ENCODE peak calls at places on chromosomes 12 and 14, in eight cellular contexts. One of them, this sample, is unnamed.

GRCh38 chr14:33110737-33111443 is 172.2 kb downstream of the NPAS3 start:
- DNase-seq in breast epithelium: no peak
- DNase-seq in NCI-H2029 treated with DMSO at 0.1 percent for 48 hours: no peak
- DNase-seq in AG10803: no peak
- DNase-seq in stimulated activated CD4-positive, alpha-beta T cell treated with anti-CD3 and anti-CD28 coated beads, Interleukin-12 subunit alpha, Interleukin-12 subunit beta, amount 100 ng/mL, for 4 hours: no peak
- DNase-seq in left ventricle myocardium superior: no peak
- DNase-seq in HuH-7.5: no peak
- DNase-seq in RWPE1: no peak
- DNase-seq in this sample: no peak

GRCh38 chr14:96445844-96446710 is 54.1 kb downstream of the AK7 start:
- DNase-seq in RWPE1: no peak
- DNase-seq in AG10803: no peak
- DNase-seq in stimulated activated CD4-positive, alpha-beta T cell treated with anti-CD3 and anti-CD28 coated beads, Interleukin-12 subunit alpha, Interleukin-12 subunit beta, amount 100 ng/mL, for 4 hours: no peak
- DNase-seq in breast epithelium: no peak
- DNase-seq in HuH-7.5: no peak
- DNase-seq in NCI-H2029 treated with DMSO at 0.1 percent for 48 hours: no peak
- DNase-seq in left ventricle myocardium superior: no peak
- DNase-seq in this sample: no peak

GRCh38 chr12:8036366-8036765 is 3.9 kb downstream of the FOXJ2 start:
- DNase-seq in left ventricle myocardium superior: peak; percentile 71
- DNase-seq in stimulated activated CD4-positive, alpha-beta T cell treated with anti-CD3 and anti-CD28 coated beads, Interleukin-12 subunit alpha, Interleukin-12 subunit beta, amount 100 ng/mL, for 4 hours: no peak
- DNase-seq in RWPE1: no peak
- DNase-seq in HuH-7.5: no peak
- DNase-seq in AG10803: no peak
- DNase-seq in breast epithelium: no peak
- DNase-seq in NCI-H2029 treated with DMSO at 0.1 percent for 48 hours: no peak
- DNase-seq in this sample: no peak

GRCh38 chr14:28609228-28609828 is 157.3 kb upstream of the FOXG1 start:
- DNase-seq in left ventricle myocardium superior: peak; percentile 27
- DNase-seq in breast epithelium: peak; percentile 54
- DNase-seq in AG10803: peak; percentile 0
- DNase-seq in RWPE1: peak; percentile 29
- DNase-seq in NCI-H2029 treated with DMSO at 0.1 percent for 48 hours: peak; percentile 1
- DNase-seq in HuH-7.5: no peak
- DNase-seq in stimulated activated CD4-positive, alpha-beta T cell treated with anti-CD3 and anti-CD28 coated beads, Interleukin-12 subunit alpha, Interleukin-12 subunit beta, amount 100 ng/mL, for 4 hours: no peak
- DNase-seq in this sample: no peak

GRCh38 chr12:92041742-92042141 is 103.9 kb downstream of the BTG1 start:
- DNase-seq in left ventricle myocardium superior: no peak
- DNase-seq in breast epithelium: no peak
- DNase-seq in stimulated activated CD4-positive, alpha-beta T cell treated with anti-CD3 and anti-CD28 coated beads, Interleukin-12 subunit alpha, Interleukin-12 subunit beta, amount 100 ng/mL, for 4 hours: no peak
- DNase-seq in RWPE1: peak; percentile 34
- DNase-seq in AG10803: no peak
- DNase-seq in HuH-7.5: no peak
- DNase-seq in NCI-H2029 treated with DMSO at 0.1 percent for 48 hours: no peak
- DNase-seq in this sample: no peak

GRCh38 chr14:103626150-103626850 is 2.7 kb upstream of the KLC1 start:
- DNase-seq in HuH-7.5: no peak
- DNase-seq in left ventricle myocardium superior: peak; percentile 6
- DNase-seq in stimulated activated CD4-positive, alpha-beta T cell treated with anti-CD3 and anti-CD28 coated beads, Interleukin-12 subunit alpha, Interleukin-12 subunit beta, amount 100 ng/mL, for 4 hours: no peak
- DNase-seq in NCI-H2029 treated with DMSO at 0.1 percent for 48 hours: no peak
- DNase-seq in AG10803: no peak
- DNase-seq in breast epithelium: no peak
- DNase-seq in RWPE1: no peak
- DNase-seq in this sample: no peak

GRCh38 chr12:76153616-76154015 is 69.1 kb upstream of the NAP1L1 start:
- DNase-seq in RWPE1: no peak
- DNase-seq in AG10803: no peak
- DNase-seq in left ventricle myocardium superior: no peak
- DNase-seq in breast epithelium: no peak
- DNase-seq in stimulated activated CD4-positive, alpha-beta T cell treated with anti-CD3 and anti-CD28 coated beads, Interleukin-12 subunit alpha, Interleukin-12 subunit beta, amount 100 ng/mL, for 4 hours: no peak
- DNase-seq in HuH-7.5: no peak
- DNase-seq in NCI-H2029 treated with DMSO at 0.1 percent for 48 hours: no peak
- DNase-seq in this sample: no peak

GRCh38 chr12:459430-460258 is at the start of gene B4GALNT3:
- DNase-seq in breast epithelium: no peak
- DNase-seq in NCI-H2029 treated with DMSO at 0.1 percent for 48 hours: no peak
- DNase-seq in left ventricle myocardium superior: peak; percentile 82
- DNase-seq in RWPE1: peak; percentile 64
- DNase-seq in stimulated activated CD4-positive, alpha-beta T cell treated with anti-CD3 and anti-CD28 coated beads, Interleukin-12 subunit alpha, Interleukin-12 subunit beta, amount 100 ng/mL, for 4 hours: peak; percentile 45
- DNase-seq in HuH-7.5: peak; percentile 94
- DNase-seq in AG10803: no peak
- DNase-seq in this sample: no peak

GRCh38 chr14:96637521-96637920 is 135.3 kb downstream of the PAPOLA start:
- DNase-seq in left ventricle myocardium superior: no peak
- DNase-seq in RWPE1: no peak
- DNase-seq in AG10803: no peak
- DNase-seq in stimulated activated CD4-positive, alpha-beta T cell treated with anti-CD3 and anti-CD28 coated beads, Interleukin-12 subunit alpha, Interleukin-12 subunit beta, amount 100 ng/mL, for 4 hours: no peak
- DNase-seq in HuH-7.5: no peak
- DNase-seq in breast epithelium: no peak
- DNase-seq in NCI-H2029 treated with DMSO at 0.1 percent for 48 hours: no peak
- DNase-seq in this sample: no peak

GRCh38 chr14:87014854-87015253 is 978.1 kb downstream of the GALC start:
- DNase-seq in RWPE1: no peak
- DNase-seq in left ventricle myocardium superior: no peak
- DNase-seq in HuH-7.5: no peak
- DNase-seq in breast epithelium: no peak
- DNase-seq in AG10803: no peak
- DNase-seq in NCI-H2029 treated with DMSO at 0.1 percent for 48 hours: no peak
- DNase-seq in stimulated activated CD4-positive, alpha-beta T cell treated with anti-CD3 and anti-CD28 coated beads, Interleukin-12 subunit alpha, Interleukin-12 subunit beta, amount 100 ng/mL, for 4 hours: no peak
- DNase-seq in this sample: no peak

GRCh38 chr12:27580561-27581330 is 56.7 kb downstream of the PPFIBP1 start:
- DNase-seq in RWPE1: no peak
- DNase-seq in left ventricle myocardium superior: no peak
- DNase-seq in HuH-7.5: no peak
- DNase-seq in breast epithelium: no peak
- DNase-seq in AG10803: no peak
- DNase-seq in NCI-H2029 treated with DMSO at 0.1 percent for 48 hours: no peak
- DNase-seq in stimulated activated CD4-positive, alpha-beta T cell treated with anti-CD3 and anti-CD28 coated beads, Interleukin-12 subunit alpha, Interleukin-12 subunit beta, amount 100 ng/mL, for 4 hours: no peak
- DNase-seq in this sample: no peak

GRCh38 chr12:94309348-94309747 is 150.3 kb downstream of the CEP83 start:
- DNase-seq in breast epithelium: no peak
- DNase-seq in stimulated activated CD4-positive, alpha-beta T cell treated with anti-CD3 and anti-CD28 coated beads, Interleukin-12 subunit alpha, Interleukin-12 subunit beta, amount 100 ng/mL, for 4 hours: no peak
- DNase-seq in HuH-7.5: no peak
- DNase-seq in RWPE1: no peak
- DNase-seq in NCI-H2029 treated with DMSO at 0.1 percent for 48 hours: no peak
- DNase-seq in AG10803: no peak
- DNase-seq in left ventricle myocardium superior: no peak
- DNase-seq in this sample: no peak

GRCh38 chr12:125271850-125272249 is 206.6 kb downstream of the AACS start:
- DNase-seq in NCI-H2029 treated with DMSO at 0.1 percent for 48 hours: no peak
- DNase-seq in HuH-7.5: no peak
- DNase-seq in left ventricle myocardium superior: no peak
- DNase-seq in AG10803: no peak
- DNase-seq in stimulated activated CD4-positive, alpha-beta T cell treated with anti-CD3 and anti-CD28 coated beads, Interleukin-12 subunit alpha, Interleukin-12 subunit beta, amount 100 ng/mL, for 4 hours: no peak
- DNase-seq in RWPE1: no peak
- DNase-seq in breast epithelium: no peak
- DNase-seq in this sample: no peak

GRCh38 chr12:10884086-10884725 is at the start of gene PRH1:
- DNase-seq in NCI-H2029 treated with DMSO at 0.1 percent for 48 hours: no peak
- DNase-seq in RWPE1: no peak
- DNase-seq in AG10803: no peak
- DNase-seq in breast epithelium: no peak
- DNase-seq in HuH-7.5: no peak
- DNase-seq in left ventricle myocardium superior: no peak
- DNase-seq in stimulated activated CD4-positive, alpha-beta T cell treated with anti-CD3 and anti-CD28 coated beads, Interleukin-12 subunit alpha, Interleukin-12 subunit beta, amount 100 ng/mL, for 4 hours: no peak
- DNase-seq in this sample: no peak

GRCh38 chr12:11630046-11630706 is 19.3 kb upstream of the ETV6 start:
- DNase-seq in stimulated activated CD4-positive, alpha-beta T cell treated with anti-CD3 and anti-CD28 coated beads, Interleukin-12 subunit alpha, Interleukin-12 subunit beta, amount 100 ng/mL, for 4 hours: no peak
- DNase-seq in RWPE1: no peak
- DNase-seq in breast epithelium: no peak
- DNase-seq in AG10803: no peak
- DNase-seq in left ventricle myocardium superior: peak; percentile 43
- DNase-seq in HuH-7.5: no peak
- DNase-seq in NCI-H2029 treated with DMSO at 0.1 percent for 48 hours: peak; percentile 40
- DNase-seq in this sample: no peak

GRCh38 chr12:107684990-107685359 is 624 bp upstream of the PWP1 start:
- DNase-seq in AG10803: peak; percentile 11
- DNase-seq in HuH-7.5: peak; percentile 74
- DNase-seq in RWPE1: no peak
- DNase-seq in NCI-H2029 treated with DMSO at 0.1 percent for 48 hours: peak; percentile 25
- DNase-seq in left ventricle myocardium superior: no peak
- DNase-seq in stimulated activated CD4-positive, alpha-beta T cell treated with anti-CD3 and anti-CD28 coated beads, Interleukin-12 subunit alpha, Interleukin-12 subunit beta, amount 100 ng/mL, for 4 hours: peak; percentile 29
- DNase-seq in breast epithelium: no peak
- DNase-seq in this sample: no peak

GRCh38 chr12:78703820-78704525 is 160.6 kb upstream of the SYT1 start:
- DNase-seq in stimulated activated CD4-positive, alpha-beta T cell treated with anti-CD3 and anti-CD28 coated beads, Interleukin-12 subunit alpha, Interleukin-12 subunit beta, amount 100 ng/mL, for 4 hours: no peak
- DNase-seq in breast epithelium: no peak
- DNase-seq in left ventricle myocardium superior: no peak
- DNase-seq in AG10803: peak; percentile 82
- DNase-seq in HuH-7.5: no peak
- DNase-seq in NCI-H2029 treated with DMSO at 0.1 percent for 48 hours: no peak
- DNase-seq in RWPE1: peak; percentile 62
- DNase-seq in this sample: peak; percentile 76

GRCh38 chr14:24080888-24081738 is 9.8 kb downstream of the CPNE6 start:
- DNase-seq in left ventricle myocardium superior: peak; percentile 65
- DNase-seq in breast epithelium: peak; percentile 64
- DNase-seq in AG10803: peak; percentile 8
- DNase-seq in stimulated activated CD4-positive, alpha-beta T cell treated with anti-CD3 and anti-CD28 coated beads, Interleukin-12 subunit alpha, Interleukin-12 subunit beta, amount 100 ng/mL, for 4 hours: peak; percentile 66
- DNase-seq in NCI-H2029 treated with DMSO at 0.1 percent for 48 hours: no peak
- DNase-seq in HuH-7.5: peak; percentile 88
- DNase-seq in RWPE1: peak; percentile 57
- DNase-seq in this sample: no peak

GRCh38 chr14:31243860-31244259 is 36.3 kb upstream of the HECTD1 start:
- DNase-seq in HuH-7.5: no peak
- DNase-seq in NCI-H2029 treated with DMSO at 0.1 percent for 48 hours: no peak
- DNase-seq in left ventricle myocardium superior: no peak
- DNase-seq in breast epithelium: no peak
- DNase-seq in AG10803: no peak
- DNase-seq in stimulated activated CD4-positive, alpha-beta T cell treated with anti-CD3 and anti-CD28 coated beads, Interleukin-12 subunit alpha, Interleukin-12 subunit beta, amount 100 ng/mL, for 4 hours: peak; percentile 2
- DNase-seq in RWPE1: peak; percentile 75
- DNase-seq in this sample: no peak

GRCh38 chr12:52607314-52607713 is 6.1 kb upstream of the KRT72 start:
- DNase-seq in breast epithelium: no peak
- DNase-seq in RWPE1: no peak
- DNase-seq in stimulated activated CD4-positive, alpha-beta T cell treated with anti-CD3 and anti-CD28 coated beads, Interleukin-12 subunit alpha, Interleukin-12 subunit beta, amount 100 ng/mL, for 4 hours: no peak
- DNase-seq in left ventricle myocardium superior: no peak
- DNase-seq in HuH-7.5: no peak
- DNase-seq in AG10803: no peak
- DNase-seq in NCI-H2029 treated with DMSO at 0.1 percent for 48 hours: no peak
- DNase-seq in this sample: no peak

GRCh38 chr12:6494351-6494743 is 445 bp downstream of the NCAPD2 start:
- DNase-seq in NCI-H2029 treated with DMSO at 0.1 percent for 48 hours: no peak
- DNase-seq in HuH-7.5: no peak
- DNase-seq in left ventricle myocardium superior: no peak
- DNase-seq in stimulated activated CD4-positive, alpha-beta T cell treated with anti-CD3 and anti-CD28 coated beads, Interleukin-12 subunit alpha, Interleukin-12 subunit beta, amount 100 ng/mL, for 4 hours: no peak
- DNase-seq in breast epithelium: no peak
- DNase-seq in RWPE1: no peak
- DNase-seq in AG10803: no peak
- DNase-seq in this sample: no peak

GRCh38 chr12:64461634-64462414 is 9.9 kb downstream of the TBK1 start:
- DNase-seq in breast epithelium: no peak
- DNase-seq in HuH-7.5: no peak
- DNase-seq in left ventricle myocardium superior: no peak
- DNase-seq in RWPE1: peak; percentile 64
- DNase-seq in NCI-H2029 treated with DMSO at 0.1 percent for 48 hours: no peak
- DNase-seq in AG10803: peak; percentile 96
- DNase-seq in stimulated activated CD4-positive, alpha-beta T cell treated with anti-CD3 and anti-CD28 coated beads, Interleukin-12 subunit alpha, Interleukin-12 subunit beta, amount 100 ng/mL, for 4 hours: no peak
- DNase-seq in this sample: peak; percentile 97

GRCh38 chr12:48986720-48987291 is 8.7 kb downstream of the WNT1 start:
- DNase-seq in stimulated activated CD4-positive, alpha-beta T cell treated with anti-CD3 and anti-CD28 coated beads, Interleukin-12 subunit alpha, Interleukin-12 subunit beta, amount 100 ng/mL, for 4 hours: no peak
- DNase-seq in RWPE1: no peak
- DNase-seq in AG10803: no peak
- DNase-seq in HuH-7.5: no peak
- DNase-seq in breast epithelium: no peak
- DNase-seq in left ventricle myocardium superior: no peak
- DNase-seq in NCI-H2029 treated with DMSO at 0.1 percent for 48 hours: no peak
- DNase-seq in this sample: no peak

GRCh38 chr14:79016828-79017505 is 846.8 kb downstream of the NRXN3 start:
- DNase-seq in AG10803: peak; percentile 86
- DNase-seq in breast epithelium: no peak
- DNase-seq in stimulated activated CD4-positive, alpha-beta T cell treated with anti-CD3 and anti-CD28 coated beads, Interleukin-12 subunit alpha, Interleukin-12 subunit beta, amount 100 ng/mL, for 4 hours: no peak
- DNase-seq in HuH-7.5: no peak
- DNase-seq in NCI-H2029 treated with DMSO at 0.1 percent for 48 hours: no peak
- DNase-seq in left ventricle myocardium superior: no peak
- DNase-seq in RWPE1: peak; percentile 55
- DNase-seq in this sample: peak; percentile 49

GRCh38 chr12:104715562-104716182 is 242.4 kb downstream of the SLC41A2 start:
- DNase-seq in NCI-H2029 treated with DMSO at 0.1 percent for 48 hours: peak; percentile 20
- DNase-seq in left ventricle myocardium superior: no peak
- DNase-seq in HuH-7.5: no peak
- DNase-seq in breast epithelium: no peak
- DNase-seq in AG10803: no peak
- DNase-seq in RWPE1: no peak
- DNase-seq in stimulated activated CD4-positive, alpha-beta T cell treated with anti-CD3 and anti-CD28 coated beads, Interleukin-12 subunit alpha, Interleukin-12 subunit beta, amount 100 ng/mL, for 4 hours: no peak
- DNase-seq in this sample: no peak

GRCh38 chr12:107320929-107321618 is 227.7 kb upstream of the CRY1 start:
- DNase-seq in RWPE1: peak; percentile 36
- DNase-seq in breast epithelium: no peak
- DNase-seq in AG10803: peak; percentile 32
- DNase-seq in NCI-H2029 treated with DMSO at 0.1 percent for 48 hours: peak; percentile 9
- DNase-seq in HuH-7.5: no peak
- DNase-seq in stimulated activated CD4-positive, alpha-beta T cell treated with anti-CD3 and anti-CD28 coated beads, Interleukin-12 subunit alpha, Interleukin-12 subunit beta, amount 100 ng/mL, for 4 hours: peak; percentile 61
- DNase-seq in left ventricle myocardium superior: peak; percentile 52
- DNase-seq in this sample: no peak

GRCh38 chr14:101194356-101195308 is 291.1 kb upstream of the RTL1 start:
- DNase-seq in HuH-7.5: no peak
- DNase-seq in stimulated activated CD4-positive, alpha-beta T cell treated with anti-CD3 and anti-CD28 coated beads, Interleukin-12 subunit alpha, Interleukin-12 subunit beta, amount 100 ng/mL, for 4 hours: no peak
- DNase-seq in AG10803: no peak
- DNase-seq in RWPE1: no peak
- DNase-seq in NCI-H2029 treated with DMSO at 0.1 percent for 48 hours: no peak
- DNase-seq in breast epithelium: peak; percentile 35
- DNase-seq in left ventricle myocardium superior: no peak
- DNase-seq in this sample: no peak

This sample was measured in GM04503.